ENCODE peak calls at places on chromosomes 12 and 14, in four cellular contexts. One of them, this sample, is unnamed. For H3K4me1, the result is how much of the 10 kb centered on the place peaks cover.

GRCh38 chr12:113048716-113049127 is 7.8 kb upstream of the DTX1 start:
- DNase-seq in neuronal stem cell: peak
- DNase-seq in IMR-90: peak
- DNase-seq in H9: peak
- DNase-seq in this sample: peak

GRCh38 chr14:39043352-39043943 is 59.6 kb downstream of the SEC23A start:
- DNase-seq in neuronal stem cell: no peak
- DNase-seq in IMR-90: no peak
- DNase-seq in H9: no peak
- DNase-seq in this sample: no peak

GRCh38 chr12:127539499-127539898 is 727.5 kb upstream of the TMEM132C start:
- DNase-seq in neuronal stem cell: no peak
- DNase-seq in IMR-90: no peak
- DNase-seq in H9: peak
- DNase-seq in this sample: no peak

GRCh38 chr14:61563880-61564622 is 131.3 kb upstream of the HIF1A start:
- DNase-seq in neuronal stem cell: no peak
- DNase-seq in IMR-90: no peak
- DNase-seq in H9: no peak
- DNase-seq in this sample: no peak

GRCh38 chr12:27580561-27581330 is 56.7 kb downstream of the PPFIBP1 start:
- DNase-seq in neuronal stem cell: no peak
- DNase-seq in IMR-90: no peak
- DNase-seq in H9: no peak
- DNase-seq in this sample: no peak

GRCh38 chr12:95051241-95051640 is 22.2 kb downstream of the NR2C1 start:
- DNase-seq in neuronal stem cell: no peak
- DNase-seq in IMR-90: peak
- DNase-seq in H9: no peak
- DNase-seq in this sample: no peak

GRCh38 chr14:95609398-95609990 is 74.6 kb downstream of the GLRX5 start:
- DNase-seq in neuronal stem cell: peak
- DNase-seq in IMR-90: peak
- DNase-seq in H9: peak
- DNase-seq in this sample: peak

GRCh38 chr12:42056130-42056529 is 88.5 kb downstream of the GXYLT1 start:
- DNase-seq in neuronal stem cell: no peak
- DNase-seq in IMR-90: no peak
- DNase-seq in H9: no peak
- DNase-seq in this sample: no peak

GRCh38 chr12:70043490-70044138 is 199.6 kb upstream of the CNOT2 start:
- DNase-seq in neuronal stem cell: no peak
- DNase-seq in IMR-90: no peak
- DNase-seq in H9: no peak
- DNase-seq in this sample: no peak

GRCh38 chr14:69237584-69237983 is 22.4 kb upstream of the GALNT16 start:
- DNase-seq in neuronal stem cell: no peak
- DNase-seq in IMR-90: no peak
- DNase-seq in H9: no peak
- DNase-seq in this sample: no peak

GRCh38 chr12:95117178-95117599 is 43.8 kb upstream of the NR2C1 start:
- DNase-seq in neuronal stem cell: peak
- DNase-seq in IMR-90: peak
- DNase-seq in H9: no peak
- DNase-seq in this sample: peak

GRCh38 chr12:110937104-110937641 is 16.8 kb upstream of the MYL2 start:
- DNase-seq in neuronal stem cell: peak
- DNase-seq in IMR-90: peak
- DNase-seq in H9: peak
- DNase-seq in this sample: peak

GRCh38 chr12:62335801-62336200 is 75.6 kb downstream of the USP15 start:
- DNase-seq in neuronal stem cell: no peak
- DNase-seq in IMR-90: no peak
- DNase-seq in H9: no peak
- DNase-seq in this sample: no peak

GRCh38 chr12:130916251-130916911 is 37.3 kb upstream of the ADGRD1 start:
- DNase-seq in neuronal stem cell: peak
- DNase-seq in IMR-90: peak
- DNase-seq in H9: peak
- DNase-seq in this sample: peak

GRCh38 chr12:68636268-68636667 is 25.6 kb downstream of the RAP1B start:
- DNase-seq in neuronal stem cell: no peak
- DNase-seq in IMR-90: peak
- DNase-seq in H9: no peak
- DNase-seq in this sample: peak

GRCh38 chr12:71216725-71217579 is 59.2 kb upstream of the TSPAN8 start:
- DNase-seq in neuronal stem cell: peak
- DNase-seq in IMR-90: peak
- DNase-seq in H9: peak
- DNase-seq in this sample: peak

GRCh38 chr12:81369175-81369574 is 291.3 kb downstream of the ACSS3 start:
- DNase-seq in neuronal stem cell: no peak
- DNase-seq in IMR-90: no peak
- DNase-seq in H9: no peak
- DNase-seq in this sample: no peak

GRCh38 chr12:133235401-133236112 is at the start of gene ANHX:
- DNase-seq in neuronal stem cell: no peak
- DNase-seq in IMR-90: no peak
- DNase-seq in H9: no peak
- DNase-seq in this sample: no peak

GRCh38 chr12:105960319-105961076 is 178.3 kb downstream of the NUAK1 start:
- DNase-seq in neuronal stem cell: no peak
- DNase-seq in IMR-90: no peak
- DNase-seq in H9: no peak
- DNase-seq in this sample: no peak

GRCh38 chr14:104789752-104790743 is 5.5 kb downstream of the AKT1 start:
- DNase-seq in neuronal stem cell: no peak
- DNase-seq in IMR-90: no peak
- DNase-seq in H9: no peak
- DNase-seq in this sample: no peak

GRCh38 chr12:23290627-23291330 is 658.7 kb downstream of the SOX5 start:
- DNase-seq in neuronal stem cell: no peak
- DNase-seq in IMR-90: no peak
- DNase-seq in H9: no peak
- DNase-seq in this sample: no peak

GRCh38 chr12:87413784-87414183 is 615.4 kb downstream of the C12orf50 start:
- DNase-seq in neuronal stem cell: no peak
- DNase-seq in IMR-90: peak
- DNase-seq in H9: no peak
- DNase-seq in this sample: peak

GRCh38 chr14:92613008-92613658 is 99.6 kb downstream of the RIN3 start:
- DNase-seq in neuronal stem cell: peak
- DNase-seq in IMR-90: no peak
- DNase-seq in H9: peak
- DNase-seq in this sample: no peak

GRCh38 chr14:92317511-92317910 is 5.5 kb upstream of the SLC24A4 start:
- DNase-seq in neuronal stem cell: no peak
- DNase-seq in IMR-90: peak
- DNase-seq in H9: no peak
- DNase-seq in this sample: peak

GRCh38 chr12:49041881-49042484 is 18.6 kb downstream of the KMT2D start:
- DNase-seq in neuronal stem cell: no peak
- DNase-seq in IMR-90: no peak
- DNase-seq in H9: no peak
- DNase-seq in this sample: no peak

GRCh38 chr12:116924558-116925453 is 14.1 kb downstream of the FBXW8 start:
- DNase-seq in neuronal stem cell: no peak
- DNase-seq in IMR-90: peak
- DNase-seq in H9: peak
- DNase-seq in this sample: peak

GRCh38 chr12:114741940-114742339 is 58.0 kb upstream of the TBX3 start:
- DNase-seq in neuronal stem cell: no peak
- DNase-seq in IMR-90: no peak
- DNase-seq in H9: no peak
- DNase-seq in this sample: no peak
- H2BK120ac ChIP-seq in neuronal stem cell: no peak
- H2BK120ac ChIP-seq in IMR-90: no peak
- H2BK120ac ChIP-seq in H9: no peak
- H2BK120ac ChIP-seq in this sample: no peak

DNA sequence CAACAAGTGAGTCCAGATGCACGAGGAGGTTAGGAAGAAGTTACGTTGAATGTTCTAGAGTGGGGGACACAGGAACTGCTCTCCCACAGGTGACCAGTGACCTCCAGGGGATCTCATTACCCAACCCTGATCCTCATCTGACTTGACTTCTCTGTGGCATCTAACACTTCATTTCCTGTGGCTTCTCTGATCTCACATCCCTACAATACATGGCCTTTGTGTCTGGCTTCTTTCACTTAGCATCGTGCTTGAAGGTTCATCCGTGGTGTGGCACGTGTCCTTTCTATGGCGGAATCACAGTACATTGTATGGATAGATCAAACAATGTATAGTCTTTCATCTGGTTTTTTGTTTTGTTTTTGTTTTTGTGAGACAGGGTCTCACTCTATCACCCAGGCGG is 19.3 kb downstream of the CFAP251 start:
- DNase-seq in neuronal stem cell: no peak
- DNase-seq in IMR-90: no peak
- DNase-seq in H9: no peak
- DNase-seq in this sample: no peak
- H3K4me1 ChIP-seq in neuronal stem cell: under half
- H3K4me1 ChIP-seq in IMR-90: under half
- H3K4me1 ChIP-seq in H9: under half
- H3K4me1 ChIP-seq in this sample: under half

DNA sequence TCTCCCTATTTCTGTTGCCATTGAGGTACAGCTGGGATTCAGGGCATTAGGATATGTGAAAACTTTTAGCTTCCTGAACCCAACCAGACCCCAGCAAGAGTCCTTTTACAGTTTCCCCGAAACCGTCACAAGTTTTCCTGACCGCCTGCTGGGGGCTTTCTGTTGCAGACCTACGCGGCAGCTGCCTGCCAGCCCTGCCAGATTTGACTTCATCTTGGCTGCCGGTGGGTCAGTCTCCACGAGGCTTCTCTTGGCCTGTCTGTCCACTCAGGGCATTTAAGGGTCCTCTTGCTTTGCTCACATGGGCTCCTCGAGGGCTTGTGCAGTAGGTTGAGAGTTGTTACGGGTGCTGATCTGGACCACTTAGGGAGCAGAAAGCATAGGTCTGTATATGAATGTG is 17.2 kb downstream of the ETV6 start:
- DNase-seq in neuronal stem cell: no peak
- DNase-seq in IMR-90: no peak
- DNase-seq in H9: peak
- DNase-seq in this sample: no peak
- H2BK120ac ChIP-seq in neuronal stem cell: no peak
- H2BK120ac ChIP-seq in IMR-90: no peak
- H2BK120ac ChIP-seq in H9: no peak
- H2BK120ac ChIP-seq in this sample: no peak

GRCh38 chr14:24283796-24284460 is 12.5 kb upstream of the RABGGTA start:
- DNase-seq in neuronal stem cell: no peak
- DNase-seq in IMR-90: no peak
- DNase-seq in H9: no peak
- DNase-seq in this sample: no peak

GRCh38 chr14:24285351-24285750 is 14.0 kb upstream of the RABGGTA start:
- DNase-seq in neuronal stem cell: no peak
- DNase-seq in IMR-90: no peak
- DNase-seq in H9: no peak
- DNase-seq in this sample: no peak

GRCh38 chr14:24284501-24285035 is 13.2 kb upstream of the RABGGTA start:
- DNase-seq in neuronal stem cell: no peak
- DNase-seq in IMR-90: no peak
- DNase-seq in H9: no peak
- DNase-seq in this sample: no peak

GRCh38 chr14:24280797-24281460 is 9.5 kb upstream of the RABGGTA start:
- DNase-seq in neuronal stem cell: no peak
- DNase-seq in IMR-90: no peak
- DNase-seq in H9: no peak
- DNase-seq in this sample: no peak

GRCh38 chr14:24282736-24283135 is 11.3 kb upstream of the RABGGTA start:
- DNase-seq in neuronal stem cell: no peak
- DNase-seq in IMR-90: no peak
- DNase-seq in H9: no peak
- DNase-seq in this sample: no peak
- H3K4me1 ChIP-seq in neuronal stem cell: under half
- H3K4me1 ChIP-seq in IMR-90: under half
- H3K4me1 ChIP-seq in H9: under half
- H3K4me1 ChIP-seq in this sample: under half

GRCh38 chr12:2231011-2231595 is 178.3 kb downstream of the CACNA1C start:
- DNase-seq in neuronal stem cell: no peak
- DNase-seq in IMR-90: no peak
- DNase-seq in H9: no peak
- DNase-seq in this sample: no peak

GRCh38 chr12:2228535-2228934 is 175.7 kb downstream of the CACNA1C start:
- DNase-seq in neuronal stem cell: no peak
- DNase-seq in IMR-90: no peak
- DNase-seq in H9: no peak
- DNase-seq in this sample: no peak

GRCh38 chr12:2225736-2226135 is 172.9 kb downstream of the CACNA1C start:
- DNase-seq in neuronal stem cell: no peak
- DNase-seq in IMR-90: peak
- DNase-seq in H9: no peak
- DNase-seq in this sample: peak

GRCh38 chr12:2229661-2230539 is 177.1 kb downstream of the CACNA1C start:
- DNase-seq in neuronal stem cell: no peak
- DNase-seq in IMR-90: no peak
- DNase-seq in H9: peak
- DNase-seq in this sample: no peak

DNA sequence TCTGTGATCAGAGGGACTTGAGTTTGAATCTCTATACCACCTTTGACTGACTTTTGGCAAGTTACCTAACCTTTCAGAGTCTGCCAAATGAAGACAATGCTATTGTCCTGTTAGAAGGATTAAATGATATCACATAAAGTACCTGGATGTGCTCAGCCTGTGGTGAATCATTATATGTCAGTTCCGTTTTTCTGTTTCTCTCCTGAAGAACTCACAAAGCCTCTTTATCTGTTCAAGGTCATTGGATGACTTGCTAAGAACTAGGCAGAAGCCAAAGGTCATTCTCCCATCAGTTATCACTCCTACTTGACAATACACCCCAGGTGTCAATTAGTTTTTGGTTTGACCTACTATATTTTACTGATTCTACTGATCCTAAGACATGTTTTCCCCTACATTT is 174.6 kb downstream of the CACNA1C start:
- DNase-seq in neuronal stem cell: no peak
- DNase-seq in IMR-90: no peak
- DNase-seq in H9: no peak
- DNase-seq in this sample: no peak
- H2BK120ac ChIP-seq in neuronal stem cell: no peak
- H2BK120ac ChIP-seq in IMR-90: no peak
- H2BK120ac ChIP-seq in H9: no peak
- H2BK120ac ChIP-seq in this sample: no peak

DNA sequence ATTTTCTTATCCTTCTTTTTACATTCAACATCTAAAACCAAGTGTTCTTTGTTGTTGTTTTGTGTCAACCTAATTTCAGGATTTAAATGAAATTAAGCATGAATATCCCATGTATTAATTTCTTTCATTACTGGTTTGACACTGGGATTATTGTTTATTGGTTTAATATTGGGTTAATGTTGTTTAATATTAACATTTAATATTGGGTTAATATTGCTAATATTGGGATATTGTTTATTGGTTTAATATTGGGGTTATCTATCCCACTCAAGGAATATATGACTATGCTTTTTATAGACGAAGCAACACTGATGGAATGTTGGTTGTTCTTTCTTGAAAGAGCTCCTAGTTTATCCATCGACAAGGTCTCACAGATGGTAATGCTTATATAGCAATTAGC is 45.9 kb downstream of the TMPRSS12 start:
- DNase-seq in neuronal stem cell: no peak
- DNase-seq in IMR-90: no peak
- DNase-seq in H9: no peak
- DNase-seq in this sample: no peak
- H3K4me1 ChIP-seq in neuronal stem cell: under half
- H3K4me1 ChIP-seq in IMR-90: under half
- H3K4me1 ChIP-seq in H9: under half
- H3K4me1 ChIP-seq in this sample: under half

GRCh38 chr12:29148065-29148957 is 767 bp upstream of the FAR2 start:
- DNase-seq in neuronal stem cell: no peak
- DNase-seq in IMR-90: no peak
- DNase-seq in H9: no peak
- DNase-seq in this sample: peak
- H2BK120ac ChIP-seq in neuronal stem cell: no peak
- H2BK120ac ChIP-seq in IMR-90: peak
- H2BK120ac ChIP-seq in H9: no peak
- H2BK120ac ChIP-seq in this sample: peak